ENCODE peak calls at places on chromosomes 4 and X, in four cellular contexts. J, Z, M and I are unnamed samples. For H3K4me1 and H3K36me3, the result is how much of the 10 kb centered on the place peaks cover.

GRCh38 chr4:75340561-75340960 is 173.6 kb downstream of the RCHY1 start:
- DNase-seq in Z (no peak), J (no peak), M (no peak), I (no peak)

GRCh38 chr4:176342384-176342783 is 22.6 kb downstream of the SPCS3 start:
- DNase-seq in Z (no peak), J (no peak), M (no peak), I (no peak)

GRCh38 chr4:82562553-82562854 is 716 bp upstream of the TMEM150C start:
- DNase-seq in M (no peak), Z (no peak), J (no peak), I (no peak)

GRCh38 chr4:156169861-156170260 is 216.2 kb upstream of the CTSO start:
- DNase-seq in J (no peak), Z (no peak), M (no peak), I (no peak)

GRCh38 chrX:37830371-37830770 is 17.0 kb downstream of the DYNLT3 start:
- DNase-seq in Z (no peak), J (no peak), M (no peak), I (no peak)

GRCh38 chrX:48068096-48068887 is 3.1 kb downstream of the ZNF630 start:
- DNase-seq in M (no peak), J (no peak), Z (no peak), I (no peak)

GRCh38 chrX:132270699-132271098 is 51.5 kb upstream of the RAP2C start:
- DNase-seq in J (no peak), M (no peak), Z (peak), I (peak)

GRCh38 chrX:10350221-10350620 is 193.4 kb downstream of the CLCN4 start:
- DNase-seq in J (no peak), Z (no peak), M (no peak), I (no peak)

GRCh38 chrX:55120767-55121358 is 32.0 kb downstream of the PAGE2 start:
- DNase-seq in M (no peak), Z (no peak), J (no peak), I (no peak)

GRCh38 chr4:94507708-94508107 is 56.0 kb downstream of the PDLIM5 start:
- DNase-seq in M (peak), J (no peak), Z (peak), I (no peak)

GRCh38 chr4:134505511-134505910 is 303.9 kb upstream of the PABPC4L start:
- DNase-seq in Z (no peak), J (no peak), M (no peak), I (no peak)

GRCh38 chr4:171813195-171813955 is at the start of gene GALNTL6:
- DNase-seq in J (no peak), Z (no peak), M (no peak), I (no peak)

GRCh38 chr4:143248827-143249226 is 64.1 kb downstream of the USP38 start:
- DNase-seq in Z (no peak), M (no peak), J (no peak), I (no peak)

GRCh38 chr4:152090543-152090942 is 329.7 kb upstream of the GATB start:
- DNase-seq in M (no peak), J (no peak), Z (no peak), I (peak)

GRCh38 chr4:83112678-83113428 is 1.7 kb downstream of the PLAC8 start:
- DNase-seq in J (no peak), Z (no peak), M (no peak), I (no peak)

GRCh38 chr4:82645868-82646267 is 84.1 kb upstream of the TMEM150C start:
- DNase-seq in J (no peak), M (no peak), Z (no peak), I (no peak)

GRCh38 chr4:101277661-101278060 is 69.7 kb downstream of the PPP3CA start:
- DNase-seq in J (no peak), M (no peak), Z (no peak), I (no peak)

GRCh38 chr4:83556006-83556712 is 20.3 kb downstream of the GPAT3 start:
- DNase-seq in M (no peak), J (no peak), Z (no peak), I (no peak)

GRCh38 chr4:91118597-91118996 is 991.4 kb downstream of the CCSER1 start:
- DNase-seq in J (no peak), M (no peak), Z (no peak), I (no peak)

GRCh38 chr4:88659061-88659889 is 38.4 kb downstream of the NAP1L5 start:
- DNase-seq in J (peak), Z (peak), M (peak), I (no peak)

GRCh38 chrX:69457756-69458155 is 46.4 kb upstream of the NALF2 start:
- DNase-seq in Z (no peak), J (no peak), M (no peak), I (no peak)

GRCh38 chr4:118857760-118858159 is 21.8 kb upstream of the SEC24D start:
- DNase-seq in Z (no peak), J (no peak), M (no peak), I (no peak)

GRCh38 chrX:48786341-48786800 is at the start of gene GATA1:
- DNase-seq in M (no peak), Z (no peak), J (no peak), I (no peak)

GRCh38 chr4:34679228-34679627 is 1565.1 kb downstream of the ARAP2 start:
- DNase-seq in J (no peak), M (no peak), Z (no peak), I (no peak)

GRCh38 chr4:75733369-75733768 is 9.0 kb downstream of the USO1 start:
- DNase-seq in J (no peak), M (no peak), Z (no peak), I (no peak)

GRCh38 chr4:1727117-1728031 is 6.1 kb downstream of the TACC3 start:
- DNase-seq in Z (peak), J (no peak), M (peak), I (peak)

GRCh38 chrX:136768469-136769084 is 12.2 kb downstream of the ARHGEF6 start:
- DNase-seq in Z (peak), J (no peak), M (peak), I (no peak)

GRCh38 chr4:64890131-64890710 is 481.0 kb upstream of the TECRL start:
- DNase-seq in Z (no peak), J (no peak), M (no peak), I (no peak)

GRCh38 chr4:104868942-104869341 is 277.7 kb upstream of the TET2 start:
- DNase-seq in J (no peak), M (no peak), Z (no peak), I (no peak)

GRCh38 chr4:140372607-140373327 is 679 bp upstream of the SCOC start:
- DNase-seq in Z (no peak), J (peak), M (no peak), I (no peak)

GRCh38 chrX:24294619-24295018 is 19.2 kb downstream of the SUPT20HL2 start:
- DNase-seq in M (peak), Z (peak), J (peak), I (no peak)

GRCh38 chr4:147749811-147750321 is 18.0 kb downstream of the ARHGAP10 start:
- DNase-seq in Z (no peak), J (no peak), M (no peak), I (no peak)
- H3K4me1 ChIP-seq in Z (under half), J (under half), M (under half), I (under half)

DNA sequence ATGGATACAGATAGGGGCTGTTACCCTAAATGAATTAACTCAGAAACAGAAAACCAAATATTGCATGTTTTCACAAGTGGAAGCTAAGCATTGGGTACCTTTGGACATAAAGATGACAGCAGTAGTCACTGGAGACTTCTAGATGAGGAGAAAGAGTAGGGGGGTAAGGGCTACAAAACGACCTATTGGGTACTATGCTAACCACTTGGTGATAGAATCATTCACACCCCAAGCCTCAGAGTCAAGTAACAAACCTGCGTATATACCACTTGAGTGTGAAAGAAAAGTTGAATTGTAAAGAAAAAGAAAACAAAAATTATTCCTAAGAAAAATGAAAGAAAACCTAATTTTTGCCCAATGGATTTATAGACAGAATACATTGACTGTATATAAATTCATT is 7.7 kb upstream of the ARAP2 start:
- DNase-seq in M (no peak), J (no peak), Z (no peak), I (no peak)
- H3K36me3 ChIP-seq in M (under half), J (under half), Z (under half), I (under half)

GRCh38 chr4:181685911-181686310 is 557.3 kb upstream of the TENM3 start:
- DNase-seq in Z (no peak), M (no peak), J (no peak), I (no peak)
- H3K4me1 ChIP-seq in Z (under half), M (under half), J (under half), I (under half)

GRCh38 chr4:56496241-56496640 is 9.3 kb upstream of the ARL9 start:
- DNase-seq in Z (no peak), J (no peak), M (no peak), I (no peak)
- H3K36me3 ChIP-seq in Z (half or more), J (under half), M (under half), I (half or more)

GRCh38 chrX:13893826-13894225 is 76.9 kb upstream of the GPM6B start:
- DNase-seq in J (no peak), Z (no peak), M (no peak), I (peak)

GRCh38 chrX:13891367-13892146 is 74.7 kb upstream of the GPM6B start:
- DNase-seq in Z (no peak), J (no peak), M (no peak), I (no peak)

GRCh38 chrX:13894888-13895564 is 78.1 kb upstream of the GPM6B start:
- DNase-seq in M (no peak), J (no peak), Z (no peak), I (no peak)

GRCh38 chrX:13890806-13891205 is 73.9 kb upstream of the GPM6B start:
- DNase-seq in Z (no peak), J (no peak), M (no peak), I (no peak)

GRCh38 chrX:13892856-13893255 is 76.0 kb upstream of the GPM6B start:
- DNase-seq in Z (no peak), M (no peak), J (no peak), I (no peak)
- H3K4me1 ChIP-seq in Z (under half), M (under half), J (under half), I (under half)

GRCh38 chr4:108146819-108147218 is 21.9 kb downstream of the LEF1 start:
- DNase-seq in J (no peak), M (no peak), Z (no peak), I (no peak)

GRCh38 chr4:108146346-108146745 is 22.4 kb downstream of the LEF1 start:
- DNase-seq in M (no peak), J (no peak), Z (no peak), I (no peak)

GRCh38 chr4:108148316-108148715 is 20.4 kb downstream of the LEF1 start:
- DNase-seq in Z (no peak), M (no peak), J (no peak), I (no peak)

GRCh38 chr4:108152980-108153379 is 15.8 kb downstream of the LEF1 start:
- DNase-seq in Z (no peak), J (no peak), M (no peak), I (no peak)

GRCh38 chr4:108149588-108150380 is 18.9 kb downstream of the LEF1 start:
- DNase-seq in J (no peak), M (no peak), Z (no peak), I (no peak)
- H3K36me3 ChIP-seq in J (under half), M (under half), Z (under half), I (under half)

GRCh38 chr4:120725639-120726585 is 196.6 kb downstream of the PRDM5 start:
- DNase-seq in J (no peak), M (no peak), Z (no peak), I (no peak)
- H3K4me1 ChIP-seq in J (under half), M (under half), Z (under half), I (under half)